ENCODE peak calls at places on chromosomes 4 and X, in seven cellular contexts. R is RCC 7860; Y is stimulated activated CD8-positive, alpha-beta memory T cell treated with anti-CD3 and anti-CD28 coated beads, Interleukin-4, amount 100 ng/mL, for 24 hours; O is activated T-cell treated with anti-CD3 and anti-CD28 coated beads for 24 hours; F is fibroblast of mammary gland; V is NCI-H69; P is transverse colon. H is an unnamed sample.
A peak's percentile ranks its signal among the peaks of the same experiment; 100 is the strongest.

GRCh38 chr4:165464813-165465381 is 86.1 kb downstream of the CPE start:
- DNase-seq in R (peak; percentile 29), Y (no peak), O (no peak), F (peak; percentile 54), V (peak; percentile 47), P (no peak), H (peak; percentile 10)

GRCh38 chr4:113773014-113773413 is 11.5 kb upstream of the CAMK2D start:
- DNase-seq in R (no peak), Y (no peak), O (no peak), F (no peak), V (no peak), P (no peak), H (no peak)

GRCh38 chr4:140556372-140557085 is 12.2 kb downstream of the UCP1 start:
- DNase-seq in R (no peak), Y (no peak), O (peak; percentile 19), F (no peak), V (no peak), P (no peak), H (peak; percentile 21)

GRCh38 chrX:121052122-121052521 is 4.7 kb downstream of the GLUD2 start:
- DNase-seq in R (no peak), Y (no peak), O (no peak), F (peak; percentile 33), V (peak; percentile 34), P (no peak), H (no peak)

GRCh38 chr4:134948110-134948642 is 746.6 kb upstream of the PABPC4L start:
- DNase-seq in R (no peak), Y (no peak), O (no peak), F (no peak), V (no peak), P (no peak), H (no peak)

GRCh38 chr4:57410331-57411052 is 300.3 kb upstream of the IGFBP7 start:
- DNase-seq in R (no peak), Y (no peak), O (no peak), F (no peak), V (no peak), P (no peak), H (no peak)

GRCh38 chr4:7828011-7828720 is 111.5 kb downstream of the AFAP1 start:
- DNase-seq in R (peak; percentile 84), Y (peak; percentile 33), O (peak; percentile 37), F (peak; percentile 100), V (peak; percentile 27), P (peak; percentile 62), H (no peak)

GRCh38 chr4:27775156-27775555 is 914.5 kb downstream of the STIM2 start:
- DNase-seq in R (no peak), Y (no peak), O (no peak), F (no peak), V (peak; percentile 49), P (no peak), H (no peak)

GRCh38 chr4:5821665-5822358 is 71.1 kb downstream of the CRMP1 start:
- DNase-seq in R (no peak), Y (no peak), O (no peak), F (no peak), V (peak; percentile 12), P (no peak), H (no peak)

GRCh38 chr4:8090312-8090711 is 68.3 kb downstream of the ABLIM2 start:
- DNase-seq in R (peak; percentile 17), Y (no peak), O (no peak), F (no peak), V (no peak), P (peak; percentile 85), H (no peak)

GRCh38 chr4:46886711-46887110 is 22.3 kb downstream of the COX7B2 start:
- DNase-seq in R (no peak), Y (no peak), O (no peak), F (peak; percentile 6), V (no peak), P (no peak), H (no peak)

GRCh38 chr4:3122081-3122563 is 47.6 kb downstream of the HTT start:
- DNase-seq in R (no peak), Y (no peak), O (no peak), F (no peak), V (no peak), P (no peak), H (no peak)

GRCh38 chrX:39398215-39398972 is 597.1 kb downstream of the MID1IP1 start:
- DNase-seq in R (no peak), Y (no peak), O (no peak), F (no peak), V (peak; percentile 88), P (no peak), H (no peak)

GRCh38 chrX:73525928-73526690 is 36.9 kb upstream of the CHIC1 start:
- DNase-seq in R (no peak), Y (no peak), O (no peak), F (no peak), V (no peak), P (no peak), H (no peak)

GRCh38 chr4:89123418-89123817 is 12.1 kb downstream of the TIGD2 start:
- DNase-seq in R (no peak), Y (no peak), O (no peak), F (no peak), V (peak; percentile 6), P (no peak), H (no peak)

GRCh38 chrX:48086119-48086518 is 14.7 kb upstream of the ZNF630 start:
- DNase-seq in R (no peak), Y (no peak), O (no peak), F (no peak), V (no peak), P (no peak), H (no peak)

GRCh38 chr4:106315476-106315967 is 487 bp downstream of the TBCK start:
- DNase-seq in R (peak; percentile 53), Y (no peak), O (peak; percentile 42), F (peak; percentile 55), V (peak; percentile 66), P (no peak), H (no peak)

GRCh38 chr4:15805583-15806517 is 27.7 kb downstream of the CD38 start:
- DNase-seq in R (peak; percentile 42), Y (no peak), O (peak; percentile 35), F (peak; percentile 70), V (peak; percentile 60), P (no peak), H (no peak)

GRCh38 chr4:113435893-113436292 is 325.6 kb downstream of the CAMK2D start:
- DNase-seq in R (peak; percentile 14), Y (no peak), O (no peak), F (peak; percentile 93), V (peak; percentile 89), P (no peak), H (no peak)

GRCh38 chrX:18889982-18890381 is 93.9 kb downstream of the PHKA2 start:
- DNase-seq in R (no peak), Y (no peak), O (no peak), F (no peak), V (peak; percentile 4), P (no peak), H (no peak)

GRCh38 chr4:86961605-86962295 is 26.9 kb downstream of the AFF1 start:
- DNase-seq in R (peak; percentile 83), Y (no peak), O (no peak), F (peak; percentile 75), V (peak; percentile 45), P (peak; percentile 41), H (peak; percentile 42)

GRCh38 chr4:3476341-3476747 is 13.2 kb downstream of the DOK7 start:
- DNase-seq in R (no peak), Y (no peak), O (no peak), F (no peak), V (no peak), P (no peak), H (no peak)

GRCh38 chrX:18931972-18932371 is 51.9 kb downstream of the PHKA2 start:
- DNase-seq in R (peak; percentile 6), Y (no peak), O (no peak), F (peak; percentile 35), V (peak; percentile 48), P (no peak), H (no peak)

GRCh38 chr4:153490985-153491483 is 24.9 kb downstream of the TMEM131L start:
- DNase-seq in R (no peak), Y (no peak), O (no peak), F (no peak), V (peak; percentile 35), P (no peak), H (no peak)

GRCh38 chr4:5757536-5757935 is 46.5 kb downstream of the EVC start:
- DNase-seq in R (no peak), Y (no peak), O (no peak), F (peak; percentile 73), V (no peak), P (no peak), H (no peak)

GRCh38 chrX:14963447-14964236 is 90.4 kb downstream of the MOSPD2 start:
- DNase-seq in R (peak; percentile 5), Y (no peak), O (no peak), F (peak; percentile 14), V (no peak), P (no peak), H (no peak)

GRCh38 chr4:74932832-74933561 is at the start of gene PARM1:
- DNase-seq in R (peak; percentile 20), Y (peak; percentile 11), O (peak; percentile 11), F (peak; percentile 75), V (peak; percentile 88), P (peak; percentile 97), H (peak; percentile 55)

GRCh38 chr4:7418131-7418943 is 16.4 kb downstream of the PSAPL1 start:
- DNase-seq in R (no peak), Y (no peak), O (no peak), F (no peak), V (no peak), P (peak; percentile 1), H (no peak)

GRCh38 chr4:77576351-77576750 is 29.3 kb upstream of the CXCL13 start:
- DNase-seq in R (no peak), Y (no peak), O (no peak), F (no peak), V (no peak), P (no peak), H (no peak)

H was measured in GM19239.